ENCODE peak calls at places on chromosomes 11 and 22, in six cellular contexts. I, W, G, F, M and P are unnamed samples.

GRCh38 chr22:20009018-20009482 is 7.6 kb downstream of the ARVCF start:
- DNase-seq in F (no peak), I (no peak), G (no peak), M (no peak), W (no peak), P (no peak)

GRCh38 chr11:132278801-132279574 is 908.6 kb downstream of the NTM start:
- DNase-seq in G (peak), F (no peak), I (no peak), M (peak), W (peak), P (peak)

GRCh38 chr22:25956801-25957200 is 212.5 kb upstream of the SEZ6L start:
- DNase-seq in I (no peak), G (no peak), F (no peak), W (no peak), M (no peak), P (no peak)

GRCh38 chr11:110349109-110349996 is 52.9 kb upstream of the RDX start:
- DNase-seq in I (peak), F (peak), G (no peak), M (no peak), W (no peak), P (peak)

GRCh38 chr11:33690290-33691050 is 10.2 kb downstream of the C11orf91 start:
- DNase-seq in G (peak), W (peak), I (no peak), F (no peak), M (peak), P (peak)

GRCh38 chr22:37752189-37753061 is 55.3 kb upstream of the GCAT start:
- DNase-seq in I (no peak), F (no peak), G (peak), M (peak), W (peak), P (peak)

GRCh38 chr22:46030241-46030880 is 53.4 kb upstream of the WNT7B start:
- DNase-seq in M (no peak), F (no peak), I (no peak), G (no peak), W (no peak), P (no peak)

GRCh38 chr11:70523384-70524095 is 125.2 kb downstream of the CTTN start:
- DNase-seq in I (no peak), G (no peak), F (no peak), W (no peak), M (no peak), P (no peak)

GRCh38 chr11:132911186-132911585 is 621.1 kb downstream of the OPCML start:
- DNase-seq in W (peak), F (no peak), I (no peak), M (no peak), G (no peak), P (peak)

GRCh38 chr22:49208768-49209252 is 618.9 kb downstream of the BRD1 start:
- DNase-seq in G (no peak), W (no peak), M (no peak), F (no peak), I (no peak), P (no peak)

GRCh38 chr22:48592066-48592345 is 1235.7 kb downstream of the BRD1 start:
- DNase-seq in M (no peak), G (no peak), F (no peak), W (no peak), I (no peak), P (no peak)

GRCh38 chr11:23725752-23726151 is 771.1 kb upstream of the LUZP2 start:
- DNase-seq in W (no peak), M (peak), G (no peak), I (no peak), F (no peak), P (peak)

GRCh38 chr11:13897606-13898276 is 64.8 kb upstream of the SPON1 start:
- DNase-seq in F (no peak), W (no peak), M (no peak), I (no peak), G (no peak), P (no peak)

GRCh38 chr22:23289851-23290724 is 109.8 kb downstream of the BCR start:
- DNase-seq in M (no peak), G (peak), F (peak), I (peak), W (no peak), P (peak)

GRCh38 chr11:1566381-1567051 is 5.6 kb downstream of the DUSP8 start:
- DNase-seq in F (no peak), I (no peak), G (no peak), M (no peak), W (no peak), P (no peak)

GRCh38 chr22:19812910-19813309 is 41.8 kb downstream of the GNB1L start:
- DNase-seq in M (no peak), W (no peak), F (no peak), I (no peak), G (no peak), P (no peak)

GRCh38 chr11:10654211-10655150 is 39.1 kb downstream of the IRAG1 start:
- DNase-seq in M (no peak), W (peak), G (peak), F (no peak), I (no peak), P (peak)

GRCh38 chr11:60953781-60954180 is 1.8 kb upstream of the SLC15A3 start:
- DNase-seq in I (no peak), M (no peak), F (no peak), G (no peak), W (no peak), P (no peak)

GRCh38 chr11:82750643-82751139 is 17.0 kb upstream of the FAM181B start:
- DNase-seq in M (no peak), G (no peak), I (no peak), W (no peak), F (no peak), P (no peak)

GRCh38 chr11:6655790-6656580 is at the start of gene DCHS1:
- DNase-seq in M (no peak), W (no peak), G (no peak), I (no peak), F (no peak), P (no peak)

GRCh38 chr11:31236052-31236652 is 133.4 kb downstream of the DCDC1 start:
- DNase-seq in W (no peak), F (no peak), G (peak), M (no peak), I (no peak), P (peak)

GRCh38 chr11:123798513-123799252 is 7.5 kb downstream of the OR6M1 start:
- DNase-seq in F (no peak), W (no peak), M (no peak), I (no peak), G (no peak), P (no peak)

GRCh38 chr11:43399983-43400630 is 41.4 kb downstream of the TTC17 start:
- DNase-seq in I (no peak), F (no peak), W (no peak), M (no peak), G (no peak), P (no peak)

GRCh38 chr11:554824-555499 is 5.6 kb downstream of the LMNTD2 start:
- DNase-seq in M (no peak), G (peak), W (no peak), F (peak), I (peak), P (peak)

GRCh38 chr11:116813781-116814471 is 9.2 kb downstream of the APOA4 start:
- DNase-seq in G (no peak), M (no peak), I (no peak), F (no peak), W (no peak), P (no peak)

GRCh38 chr11:211741-212140 is 4.2 kb downstream of the RIC8A start:
- DNase-seq in I (no peak), F (no peak), G (no peak), W (no peak), M (no peak), P (no peak)

GRCh38 chr11:121572581-121573059 is 119.9 kb upstream of the SORL1-AS1 start:
- DNase-seq in M (no peak), F (no peak), I (no peak), W (no peak), G (no peak), P (no peak)

GRCh38 chr22:27866136-27867091 is 52.6 kb downstream of the PITPNB start:
- DNase-seq in W (peak), F (no peak), G (no peak), I (no peak), M (peak), P (no peak)

GRCh38 chr11:48013269-48013901 is 33.0 kb downstream of the PTPRJ start:
- DNase-seq in I (no peak), M (no peak), G (peak), F (no peak), W (no peak), P (peak)

GRCh38 chr11:120568572-120569307 is 57.2 kb downstream of the GRIK4 start:
- DNase-seq in I (no peak), G (no peak), F (no peak), W (no peak), M (no peak), P (no peak)

GRCh38 chr22:33451851-33452469 is 393.8 kb upstream of the SYN3 start:
- DNase-seq in I (no peak), F (no peak), W (no peak), G (no peak), M (no peak), P (no peak)

GRCh38 chr11:130622126-130622525 is 173.7 kb downstream of the ADAMTS15 start:
- DNase-seq in M (no peak), G (no peak), I (no peak), W (no peak), F (no peak), P (no peak)

GRCh38 chr11:67287355-67288197 is 1.5 kb upstream of the ANKRD13D start:
- DNase-seq in I (no peak), W (no peak), F (no peak), G (no peak), M (no peak), P (no peak)

GRCh38 chr22:46432164-46433068 is 96.9 kb downstream of the TRMU start:
- DNase-seq in G (no peak), I (no peak), W (no peak), F (no peak), M (no peak), P (no peak)

GRCh38 chr11:95680169-95680929 is 109.2 kb downstream of the FAM76B start:
- DNase-seq in M (peak), F (no peak), G (no peak), W (no peak), I (no peak), P (no peak)